ENCODE peak calls at places on chromosome 10, in six cellular contexts. G is mesendoderm, T is neuronal stem cell, P is IMR-90, H is H9, F is H1. A is an unnamed sample.

GRCh38 chr10:12785338-12785934 is 216.1 kb downstream of the CCDC3 start:
- DNase-seq in G (peak), T (peak), P (no peak), H (no peak), F (no peak), A (peak)

GRCh38 chr10:71533936-71534335 is 137.2 kb downstream of the CDH23 start:
- DNase-seq in G (no peak), T (no peak), P (no peak), H (no peak), F (no peak), A (no peak)

GRCh38 chr10:13382759-13383753 is 35.0 kb upstream of the SEPHS1 start:
- DNase-seq in G (no peak), T (no peak), P (no peak), H (peak), F (no peak), A (peak)

GRCh38 chr10:102421645-102422585 is 1.3 kb downstream of the FBXL15 start:
- DNase-seq in G (peak), T (no peak), P (no peak), H (peak), F (no peak), A (peak)

GRCh38 chr10:49050338-49050737 is 65.0 kb downstream of the VSTM4 start:
- DNase-seq in G (no peak), T (no peak), P (peak), H (no peak), F (no peak), A (no peak)

GRCh38 chr10:98655512-98655911 is 208.8 kb upstream of the HPS1 start:
- DNase-seq in G (no peak), T (no peak), P (no peak), H (no peak), F (no peak), A (no peak)

GRCh38 chr10:127123626-127124025 is 72.8 kb downstream of the INSYN2A start:
- DNase-seq in G (no peak), T (no peak), P (no peak), H (no peak), F (no peak), A (no peak)

GRCh38 chr10:24382979-24383663 is 174.2 kb downstream of the KIAA1217 start:
- DNase-seq in G (peak), T (no peak), P (no peak), H (peak), F (no peak), A (peak)

GRCh38 chr10:86106616-86107015 is 260.0 kb downstream of the GRID1 start:
- DNase-seq in G (no peak), T (no peak), P (no peak), H (no peak), F (no peak), A (no peak)

GRCh38 chr10:132062181-132062515 is 3.6 kb upstream of the JAKMIP3 start:
- DNase-seq in G (no peak), T (no peak), P (no peak), H (no peak), F (no peak), A (no peak)

GRCh38 chr10:60335708-60336107 is 54.0 kb downstream of the ANK3 start:
- DNase-seq in G (peak), T (no peak), P (no peak), H (no peak), F (no peak), A (no peak)

GRCh38 chr10:132492323-132493035 is 45.1 kb upstream of the INPP5A start:
- DNase-seq in G (no peak), T (no peak), P (no peak), H (peak), F (no peak), A (no peak)

GRCh38 chr10:22314852-22315251 is 1.3 kb upstream of the COMMD3 start:
- DNase-seq in G (no peak), T (no peak), P (no peak), H (no peak), F (no peak), A (no peak)

GRCh38 chr10:112977294-112977951 is 27.4 kb downstream of the TCF7L2 start:
- DNase-seq in G (no peak), T (no peak), P (no peak), H (no peak), F (no peak), A (no peak)

GRCh38 chr10:86162036-86162435 is 204.6 kb downstream of the GRID1 start:
- DNase-seq in G (no peak), T (no peak), P (no peak), H (no peak), F (no peak), A (no peak)

GRCh38 chr10:30047924-30048531 is 11.4 kb downstream of the JCAD start:
- DNase-seq in G (no peak), T (no peak), P (no peak), H (no peak), F (no peak), A (no peak)

GRCh38 chr10:71213127-71213616 is 802 bp downstream of the UNC5B start:
- DNase-seq in G (peak), T (peak), P (peak), H (peak), F (no peak), A (peak)

GRCh38 chr10:93745411-93746065 is 12.2 kb upstream of the LGI1 start:
- DNase-seq in G (peak), T (peak), P (no peak), H (peak), F (peak), A (no peak)

GRCh38 chr10:32149257-32149955 is 93.2 kb upstream of the KIF5B start:
- DNase-seq in G (peak), T (no peak), P (peak), H (no peak), F (no peak), A (peak)

GRCh38 chr10:116265686-116266085 is 7.3 kb downstream of the GFRA1 start:
- DNase-seq in G (no peak), T (no peak), P (no peak), H (no peak), F (no peak), A (no peak)

GRCh38 chr10:17472481-17473227 is 18.3 kb upstream of the ST8SIA6 start:
- DNase-seq in G (peak), T (no peak), P (no peak), H (peak), F (no peak), A (no peak)

GRCh38 chr10:90930971-90931841 is 10.3 kb upstream of the ANKRD1 start:
- DNase-seq in G (peak), T (no peak), P (peak), H (peak), F (peak), A (no peak)

GRCh38 chr10:119139464-119140067 is 25.9 kb downstream of the SFXN4 start:
- DNase-seq in G (peak), T (peak), P (peak), H (peak), F (peak), A (peak)

GRCh38 chr10:4647138-4647785 is 178.7 kb upstream of the AKR1E2 start:
- DNase-seq in G (no peak), T (no peak), P (peak), H (no peak), F (no peak), A (no peak)

GRCh38 chr10:63005246-63005645 is 127.9 kb upstream of the NRBF2 start:
- DNase-seq in G (no peak), T (no peak), P (no peak), H (no peak), F (no peak), A (no peak)

GRCh38 chr10:96298362-96298761 is 5.9 kb upstream of the DNTT start:
- DNase-seq in G (no peak), T (no peak), P (no peak), H (no peak), F (no peak), A (no peak)

GRCh38 chr10:126062132-126063032 is 166.0 kb downstream of the FANK1 start:
- DNase-seq in G (peak), T (no peak), P (peak), H (no peak), F (no peak), A (peak)

GRCh38 chr10:123962756-123963469 is 71.3 kb upstream of the CPXM2 start:
- DNase-seq in G (no peak), T (no peak), P (no peak), H (no peak), F (no peak), A (no peak)

GRCh38 chr10:90775351-90776028 is 82.3 kb downstream of the HTR7 start:
- DNase-seq in G (peak), T (no peak), P (no peak), H (no peak), F (no peak), A (no peak)

GRCh38 chr10:33010132-33011037 is 52.4 kb upstream of the ITGB1 start:
- DNase-seq in G (peak), T (no peak), P (peak), H (peak), F (peak), A (peak)

GRCh38 chr10:72886596-72887522 is 6.7 kb upstream of the OIT3 start:
- DNase-seq in G (no peak), T (no peak), P (peak), H (peak), F (peak), A (no peak)

GRCh38 chr10:338176-339037 is 203.2 kb downstream of the ZMYND11 start:
- DNase-seq in G (no peak), T (no peak), P (peak), H (no peak), F (no peak), A (no peak)

GRCh38 chr10:27747096-27747451 is 1.5 kb upstream of the MKX start:
- DNase-seq in G (peak), T (no peak), P (peak), H (peak), F (no peak), A (no peak)

GRCh38 chr10:71092812-71093391 is 119.5 kb upstream of the UNC5B start:
- DNase-seq in G (no peak), T (no peak), P (no peak), H (no peak), F (no peak), A (no peak)

GRCh38 chr10:11045995-11046394 is 28.3 kb downstream of the CELF2 start:
- DNase-seq in G (no peak), T (no peak), P (no peak), H (no peak), F (no peak), A (no peak)

GRCh38 chr10:133527779-133528271 is 662 bp downstream of the CYP2E1 start:
- DNase-seq in G (no peak), T (no peak), P (no peak), H (no peak), F (no peak), A (no peak)
- H3K18ac ChIP-seq in G (no peak), T (no peak), P (no peak), H (no peak), F (no peak), A (no peak)

DNA sequence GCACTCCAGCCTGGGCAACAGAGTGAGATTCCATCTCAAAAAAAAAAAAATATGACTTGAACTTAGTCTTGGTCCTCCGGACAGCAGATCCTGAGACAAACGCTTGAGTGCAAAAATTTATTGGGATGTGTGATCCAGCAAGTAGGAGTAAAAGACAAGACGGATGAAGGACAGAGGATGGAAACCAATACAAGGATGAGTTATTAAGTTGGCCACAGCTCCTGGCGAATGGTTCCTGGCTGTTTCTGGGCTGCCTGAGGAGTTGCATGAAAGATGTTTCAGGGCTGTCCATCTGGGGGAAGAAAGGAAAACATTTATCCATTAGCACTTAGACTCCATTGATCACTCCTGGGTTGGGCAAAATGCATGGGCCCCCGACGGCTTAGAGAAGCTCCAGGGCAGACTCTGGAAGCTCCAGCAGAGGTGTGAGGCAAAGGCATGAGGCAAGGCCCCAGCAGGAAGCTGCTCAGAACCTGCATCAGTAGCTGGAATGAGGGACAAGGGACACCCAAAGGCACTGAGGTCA is 98.3 kb upstream of the ZNF438 start:
- DNase-seq in G (no peak), T (no peak), P (no peak), H (no peak), F (no peak), A (no peak)
- H3K18ac ChIP-seq in G (peak), T (no peak), P (peak), H (no peak), F (no peak), A (no peak)

GRCh38 chr10:103598654-103599115 is 105.2 kb downstream of the NEURL1 start:
- DNase-seq in G (peak), T (peak), P (peak), H (peak), F (peak), A (peak)

GRCh38 chr10:103599211-103599610 is 105.7 kb downstream of the NEURL1 start:
- DNase-seq in G (no peak), T (no peak), P (no peak), H (no peak), F (no peak), A (no peak)

GRCh38 chr10:103600325-103600724 is 106.8 kb downstream of the NEURL1 start:
- DNase-seq in G (no peak), T (no peak), P (no peak), H (no peak), F (no peak), A (no peak)

GRCh38 chr10:103600956-103601569 is 107.6 kb downstream of the NEURL1 start:
- DNase-seq in G (no peak), T (no peak), P (no peak), H (no peak), F (no peak), A (no peak)

GRCh38 chr10:103599907-103600306 is 106.4 kb downstream of the NEURL1 start:
- DNase-seq in G (no peak), T (no peak), P (no peak), H (no peak), F (no peak), A (no peak)
- H3K18ac ChIP-seq in G (no peak), T (no peak), P (no peak), H (no peak), F (no peak), A (no peak)

GRCh38 chr10:5854178-5854570 is 35.5 kb downstream of the ANKRD16 start:
- DNase-seq in G (no peak), T (no peak), P (no peak), H (no peak), F (no peak), A (no peak)
- H3K18ac ChIP-seq in G (no peak), T (peak), P (no peak), H (no peak), F (peak), A (no peak)

DNA sequence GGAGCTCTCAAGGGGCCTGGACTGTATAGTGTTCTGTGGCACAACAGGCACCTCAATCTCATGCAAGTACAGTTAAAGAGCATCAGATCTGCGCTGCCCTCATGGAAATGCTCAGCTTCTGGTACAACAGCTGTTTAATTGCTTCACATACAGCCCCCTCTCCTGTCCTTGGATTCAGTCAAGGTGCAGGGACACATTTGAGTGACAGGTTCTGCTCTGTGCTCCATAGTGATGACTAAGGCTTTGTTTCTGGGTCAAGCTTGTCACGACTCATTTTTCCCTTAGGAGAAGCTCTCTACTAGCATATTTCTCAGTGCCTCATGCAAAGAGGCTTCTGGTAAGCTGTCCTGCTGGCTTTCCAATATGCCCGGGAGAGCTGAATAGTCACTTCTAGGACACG is 26.8 kb upstream of the MYO3A start:
- DNase-seq in G (peak), T (no peak), P (no peak), H (no peak), F (no peak), A (no peak)
- H3K18ac ChIP-seq in G (peak), T (peak), P (no peak), H (no peak), F (no peak), A (no peak)

GRCh38 chr10:78937388-78937787 is 131.4 kb upstream of the ZMIZ1 start:
- DNase-seq in G (no peak), T (no peak), P (no peak), H (no peak), F (no peak), A (no peak)

GRCh38 chr10:78934499-78934898 is 134.3 kb upstream of the ZMIZ1 start:
- DNase-seq in G (no peak), T (no peak), P (no peak), H (no peak), F (no peak), A (no peak)

GRCh38 chr10:78934994-78935602 is 133.7 kb upstream of the ZMIZ1 start:
- DNase-seq in G (no peak), T (no peak), P (no peak), H (no peak), F (no peak), A (no peak)

GRCh38 chr10:78936412-78937342 is 132.1 kb upstream of the ZMIZ1 start:
- DNase-seq in G (no peak), T (no peak), P (no peak), H (no peak), F (no peak), A (no peak)

GRCh38 chr10:78935697-78936407 is 132.9 kb upstream of the ZMIZ1 start:
- DNase-seq in G (no peak), T (no peak), P (no peak), H (no peak), F (no peak), A (no peak)
- H3K18ac ChIP-seq in G (no peak), T (peak), P (no peak), H (no peak), F (no peak), A (no peak)

GRCh38 chr10:110872145-110872983 is 636 bp downstream of the PDCD4 start:
- DNase-seq in G (peak), T (peak), P (peak), H (peak), F (peak), A (peak)
- H3K18ac ChIP-seq in G (peak), T (peak), P (peak), H (peak), F (peak), A (peak)

DNA sequence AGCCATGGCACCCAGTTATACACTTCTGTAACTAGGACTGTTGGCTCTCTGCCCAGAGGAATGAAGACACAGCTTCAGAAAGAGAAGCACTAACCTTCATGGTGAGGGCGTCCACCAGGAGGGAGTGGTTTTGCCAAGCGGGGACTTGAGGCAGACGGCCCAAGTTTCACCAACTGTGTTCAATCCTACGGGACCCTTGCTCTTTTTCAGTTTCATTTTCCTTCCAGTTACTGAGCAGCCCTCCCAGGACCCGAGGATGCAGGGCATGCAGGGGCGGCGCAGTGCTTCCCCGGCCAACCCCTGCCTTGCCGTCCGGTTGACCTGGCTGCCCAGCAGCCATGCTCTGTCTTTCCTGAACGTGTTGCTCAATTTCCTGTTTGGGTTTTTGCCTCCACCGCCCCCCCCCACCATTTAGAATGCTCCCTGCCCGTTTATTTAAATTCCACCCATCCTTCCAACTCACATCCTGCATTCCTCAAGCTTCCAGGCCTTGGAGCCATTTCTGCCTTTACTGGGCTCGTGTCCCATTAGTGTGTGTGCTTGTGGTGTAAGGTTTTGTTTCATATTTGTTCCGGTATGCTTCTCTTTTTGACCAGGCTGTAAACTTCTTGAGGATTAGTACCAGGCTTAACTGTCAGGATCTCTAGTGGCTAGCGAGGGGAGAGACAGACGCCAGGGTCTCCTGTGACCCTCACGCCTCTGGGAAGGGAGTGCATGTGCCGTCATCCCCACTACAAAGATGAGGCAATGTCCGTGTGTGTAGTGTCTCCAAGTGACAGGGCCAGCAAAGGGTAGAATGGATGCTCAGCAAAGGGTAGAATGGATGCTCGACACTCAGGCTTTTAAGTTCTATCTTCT is 31.6 kb downstream of the IL15RA start:
- DNase-seq in G (peak), T (no peak), P (peak), H (no peak), F (no peak), A (no peak)
- H3K18ac ChIP-seq in G (no peak), T (no peak), P (peak), H (no peak), F (no peak), A (no peak)

GRCh38 chr10:34812771-34813170 is 2.3 kb downstream of the PARD3 start:
- DNase-seq in G (no peak), T (no peak), P (no peak), H (no peak), F (no peak), A (no peak)

GRCh38 chr10:34811968-34812514 is 3.1 kb downstream of the PARD3 start:
- DNase-seq in G (no peak), T (no peak), P (peak), H (no peak), F (no peak), A (no peak)

GRCh38 chr10:34814228-34815173 is 595 bp downstream of the PARD3 start:
- DNase-seq in G (peak), T (peak), P (peak), H (peak), F (no peak), A (peak)

GRCh38 chr10:34815174-34816066 is at the start of gene PARD3:
- DNase-seq in G (peak), T (peak), P (peak), H (peak), F (no peak), A (peak)

GRCh38 chr10:34813626-34814227 is 1.4 kb downstream of the PARD3 start:
- DNase-seq in G (peak), T (peak), P (peak), H (no peak), F (no peak), A (peak)
- H3K18ac ChIP-seq in G (peak), T (peak), P (no peak), H (no peak), F (peak), A (peak)

GRCh38 chr10:122128357-122128756 is 139.4 kb downstream of the TACC2 start:
- DNase-seq in G (no peak), T (no peak), P (peak), H (no peak), F (no peak), A (peak)

GRCh38 chr10:122127943-122128342 is 139.0 kb downstream of the TACC2 start:
- DNase-seq in G (peak), T (no peak), P (peak), H (no peak), F (no peak), A (peak)

GRCh38 chr10:122124342-122124741 is 135.4 kb downstream of the TACC2 start:
- DNase-seq in G (no peak), T (no peak), P (no peak), H (no peak), F (no peak), A (no peak)

GRCh38 chr10:122124808-122125207 is 135.8 kb downstream of the TACC2 start:
- DNase-seq in G (no peak), T (no peak), P (no peak), H (no peak), F (no peak), A (no peak)

GRCh38 chr10:122126763-122127659 is 138.0 kb downstream of the TACC2 start:
- DNase-seq in G (peak), T (no peak), P (peak), H (peak), F (no peak), A (peak)
- H3K18ac ChIP-seq in G (no peak), T (no peak), P (no peak), H (no peak), F (no peak), A (no peak)